ENCODE peak calls at places on chromosomes 3 and 15, in nine cellular contexts. One of them, this sample, is unnamed.

GRCh38 chr15:72382146-72382545 is 6.3 kb upstream of the HEXA start:
- DNase-seq in PC-9: no peak
- DNase-seq in uterus: no peak
- DNase-seq in adipocyte: no peak
- DNase-seq in mucosa of descending colon: no peak
- DNase-seq in mesendoderm: peak; percentile 11
- DNase-seq in endothelial cell of umbilical vein: no peak
- DNase-seq in small intestine: peak; percentile 19
- DNase-seq in astrocyte: no peak
- DNase-seq in this sample: no peak

GRCh38 chr3:178203152-178203551 is 333.1 kb upstream of the KCNMB2 start:
- DNase-seq in PC-9: no peak
- DNase-seq in uterus: no peak
- DNase-seq in adipocyte: peak; percentile 43
- DNase-seq in mucosa of descending colon: no peak
- DNase-seq in mesendoderm: no peak
- DNase-seq in endothelial cell of umbilical vein: no peak
- DNase-seq in small intestine: no peak
- DNase-seq in astrocyte: peak; percentile 29
- DNase-seq in this sample: no peak

GRCh38 chr15:80732818-80733217 is 37.7 kb downstream of the ABHD17C start:
- DNase-seq in PC-9: no peak
- DNase-seq in uterus: no peak
- DNase-seq in adipocyte: no peak
- DNase-seq in mucosa of descending colon: no peak
- DNase-seq in mesendoderm: no peak
- DNase-seq in endothelial cell of umbilical vein: no peak
- DNase-seq in small intestine: no peak
- DNase-seq in astrocyte: no peak
- DNase-seq in this sample: no peak

GRCh38 chr15:92393287-92393993 is at the start of gene ST8SIA2:
- DNase-seq in PC-9: no peak
- DNase-seq in uterus: no peak
- DNase-seq in adipocyte: peak; percentile 42
- DNase-seq in mucosa of descending colon: peak; percentile 5
- DNase-seq in mesendoderm: peak; percentile 83
- DNase-seq in endothelial cell of umbilical vein: peak; percentile 3
- DNase-seq in small intestine: peak; percentile 0
- DNase-seq in astrocyte: peak; percentile 28
- DNase-seq in this sample: no peak

GRCh38 chr15:74614744-74615312 is 808 bp upstream of the CLK3 start:
- DNase-seq in PC-9: peak; percentile 85
- DNase-seq in uterus: no peak
- DNase-seq in adipocyte: peak; percentile 94
- DNase-seq in mucosa of descending colon: peak; percentile 84
- DNase-seq in mesendoderm: peak; percentile 77
- DNase-seq in endothelial cell of umbilical vein: no peak
- DNase-seq in small intestine: peak; percentile 76
- DNase-seq in astrocyte: peak; percentile 46
- DNase-seq in this sample: peak; percentile 70

GRCh38 chr3:123431658-123432323 is 17.1 kb downstream of the ADCY5 start:
- DNase-seq in PC-9: no peak
- DNase-seq in uterus: no peak
- DNase-seq in adipocyte: no peak
- DNase-seq in mucosa of descending colon: peak; percentile 63
- DNase-seq in mesendoderm: no peak
- DNase-seq in endothelial cell of umbilical vein: no peak
- DNase-seq in small intestine: peak; percentile 38
- DNase-seq in astrocyte: peak; percentile 1
- DNase-seq in this sample: no peak

GRCh38 chr3:159844383-159844730 is 144.3 kb upstream of the IL12A start:
- DNase-seq in PC-9: no peak
- DNase-seq in uterus: no peak
- DNase-seq in adipocyte: no peak
- DNase-seq in mucosa of descending colon: no peak
- DNase-seq in mesendoderm: no peak
- DNase-seq in endothelial cell of umbilical vein: peak; percentile 71
- DNase-seq in small intestine: no peak
- DNase-seq in astrocyte: peak; percentile 76
- DNase-seq in this sample: no peak

GRCh38 chr3:88318067-88318466 is 168.3 kb downstream of the C3orf38 start:
- DNase-seq in PC-9: no peak
- DNase-seq in uterus: no peak
- DNase-seq in adipocyte: no peak
- DNase-seq in mucosa of descending colon: no peak
- DNase-seq in mesendoderm: no peak
- DNase-seq in endothelial cell of umbilical vein: no peak
- DNase-seq in small intestine: no peak
- DNase-seq in astrocyte: no peak
- DNase-seq in this sample: no peak

GRCh38 chr3:58646503-58646902 is 20.1 kb downstream of the FAM3D start:
- DNase-seq in PC-9: no peak
- DNase-seq in uterus: no peak
- DNase-seq in adipocyte: no peak
- DNase-seq in mucosa of descending colon: no peak
- DNase-seq in mesendoderm: no peak
- DNase-seq in endothelial cell of umbilical vein: peak; percentile 51
- DNase-seq in small intestine: no peak
- DNase-seq in astrocyte: no peak
- DNase-seq in this sample: no peak

GRCh38 chr15:72838311-72838731 is 54.8 kb upstream of the ADPGK start:
- DNase-seq in PC-9: no peak
- DNase-seq in uterus: no peak
- DNase-seq in adipocyte: no peak
- DNase-seq in mucosa of descending colon: no peak
- DNase-seq in mesendoderm: no peak
- DNase-seq in endothelial cell of umbilical vein: no peak
- DNase-seq in small intestine: no peak
- DNase-seq in astrocyte: peak; percentile 8
- DNase-seq in this sample: no peak

GRCh38 chr3:138944842-138945645 is 1.9 kb downstream of the FOXL2 start:
- DNase-seq in PC-9: no peak
- DNase-seq in uterus: no peak
- DNase-seq in adipocyte: no peak
- DNase-seq in mucosa of descending colon: no peak
- DNase-seq in mesendoderm: peak; percentile 78
- DNase-seq in endothelial cell of umbilical vein: no peak
- DNase-seq in small intestine: no peak
- DNase-seq in astrocyte: no peak
- DNase-seq in this sample: peak; percentile 34

GRCh38 chr3:114600571-114600970 is 306.7 kb downstream of the TIGIT start:
- DNase-seq in PC-9: no peak
- DNase-seq in uterus: no peak
- DNase-seq in adipocyte: no peak
- DNase-seq in mucosa of descending colon: no peak
- DNase-seq in mesendoderm: no peak
- DNase-seq in endothelial cell of umbilical vein: no peak
- DNase-seq in small intestine: no peak
- DNase-seq in astrocyte: no peak
- DNase-seq in this sample: no peak
- H3K4me1 ChIP-seq in PC-9: no peaks in the 10 kb centered on the region
- H3K4me1 ChIP-seq in uterus: peaks cover 3% of the 10 kb centered on the region
- H3K4me1 ChIP-seq in adipocyte: peaks cover under 1% of the 10 kb centered on the region
- H3K4me1 ChIP-seq in mucosa of descending colon: no peaks in the 10 kb centered on the region
- H3K4me1 ChIP-seq in mesendoderm: no peaks in the 10 kb centered on the region
- H3K4me1 ChIP-seq in endothelial cell of umbilical vein: no peaks in the 10 kb centered on the region
- H3K4me1 ChIP-seq in small intestine: no peaks in the 10 kb centered on the region
- H3K4me1 ChIP-seq in astrocyte: no peaks in the 10 kb centered on the region
- H3K4me1 ChIP-seq in this sample: no peaks in the 10 kb centered on the region

DNA sequence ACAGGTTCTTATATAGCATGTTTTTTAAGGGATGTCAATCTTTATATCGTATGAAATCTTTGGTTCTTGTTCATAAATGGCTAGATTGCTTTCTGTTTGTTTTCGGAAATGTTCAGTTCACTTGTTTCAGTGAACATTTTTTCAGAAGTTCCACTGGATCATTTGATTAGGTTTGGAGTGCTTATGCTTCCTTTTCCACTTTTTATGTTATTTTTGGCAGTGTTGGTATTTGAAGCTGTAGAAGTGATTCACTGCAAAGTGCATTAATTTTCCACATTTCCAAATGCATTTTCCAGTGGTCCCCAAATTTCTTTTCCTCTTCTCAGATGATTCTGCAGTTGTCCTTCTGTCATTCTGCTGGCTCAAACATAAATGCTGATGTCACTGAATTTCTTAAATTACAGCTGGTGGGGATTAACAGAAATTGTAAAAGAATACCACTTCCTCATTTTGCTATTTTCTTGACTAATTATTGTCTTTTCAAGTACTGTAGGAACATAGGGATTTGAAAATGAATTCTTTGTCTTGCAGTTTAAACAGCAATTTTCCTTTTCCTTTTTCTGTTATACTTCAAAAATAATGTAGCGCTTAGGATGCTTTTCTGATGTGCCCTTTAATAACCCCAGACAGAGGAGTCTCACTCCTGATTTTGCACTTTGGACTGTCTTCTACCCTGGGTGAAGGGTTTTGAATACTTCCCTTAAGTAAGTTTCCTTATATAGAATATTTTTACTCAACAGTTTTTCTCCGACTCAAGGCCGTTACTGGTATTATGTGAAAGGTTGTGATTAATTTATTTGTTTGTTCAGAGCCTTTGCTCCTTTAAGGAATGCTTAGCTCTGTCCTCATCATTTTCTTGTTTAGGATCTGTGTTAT is 24.9 kb downstream of the MITF start:
- DNase-seq in PC-9: no peak
- DNase-seq in uterus: no peak
- DNase-seq in adipocyte: no peak
- DNase-seq in mucosa of descending colon: no peak
- DNase-seq in mesendoderm: no peak
- DNase-seq in endothelial cell of umbilical vein: peak; percentile 80
- DNase-seq in small intestine: no peak
- DNase-seq in astrocyte: peak; percentile 41
- DNase-seq in this sample: no peak
- H3K4me1 ChIP-seq in PC-9: peaks cover 65% of the 10 kb centered on the region
- H3K4me1 ChIP-seq in uterus: peaks cover 12% of the 10 kb centered on the region
- H3K4me1 ChIP-seq in adipocyte: peaks cover 52% of the 10 kb centered on the region
- H3K4me1 ChIP-seq in mucosa of descending colon: no peaks in the 10 kb centered on the region
- H3K4me1 ChIP-seq in mesendoderm: no peaks in the 10 kb centered on the region
- H3K4me1 ChIP-seq in endothelial cell of umbilical vein: peaks cover 25% of the 10 kb centered on the region
- H3K4me1 ChIP-seq in small intestine: no peaks in the 10 kb centered on the region
- H3K4me1 ChIP-seq in astrocyte: peaks cover 26% of the 10 kb centered on the region
- H3K4me1 ChIP-seq in this sample: peaks cover 45% of the 10 kb centered on the region

GRCh38 chr15:77544162-77544561 is 88.5 kb downstream of the LINGO1 start:
- DNase-seq in PC-9: no peak
- DNase-seq in uterus: no peak
- DNase-seq in adipocyte: no peak
- DNase-seq in mucosa of descending colon: no peak
- DNase-seq in mesendoderm: no peak
- DNase-seq in endothelial cell of umbilical vein: no peak
- DNase-seq in small intestine: no peak
- DNase-seq in astrocyte: no peak
- DNase-seq in this sample: no peak

GRCh38 chr15:77543159-77543882 is 89.4 kb downstream of the LINGO1 start:
- DNase-seq in PC-9: peak; percentile 79
- DNase-seq in uterus: peak; percentile 82
- DNase-seq in adipocyte: peak; percentile 95
- DNase-seq in mucosa of descending colon: peak; percentile 92
- DNase-seq in mesendoderm: peak; percentile 91
- DNase-seq in endothelial cell of umbilical vein: peak; percentile 80
- DNase-seq in small intestine: peak; percentile 82
- DNase-seq in astrocyte: peak; percentile 52
- DNase-seq in this sample: peak; percentile 91

GRCh38 chr15:77540346-77541060 is 92.2 kb downstream of the LINGO1 start:
- DNase-seq in PC-9: no peak
- DNase-seq in uterus: no peak
- DNase-seq in adipocyte: no peak
- DNase-seq in mucosa of descending colon: no peak
- DNase-seq in mesendoderm: no peak
- DNase-seq in endothelial cell of umbilical vein: no peak
- DNase-seq in small intestine: no peak
- DNase-seq in astrocyte: no peak
- DNase-seq in this sample: no peak

GRCh38 chr15:77542491-77543001 is 90.2 kb downstream of the LINGO1 start:
- DNase-seq in PC-9: no peak
- DNase-seq in uterus: no peak
- DNase-seq in adipocyte: peak; percentile 43
- DNase-seq in mucosa of descending colon: no peak
- DNase-seq in mesendoderm: peak; percentile 53
- DNase-seq in endothelial cell of umbilical vein: no peak
- DNase-seq in small intestine: no peak
- DNase-seq in astrocyte: peak; percentile 20
- DNase-seq in this sample: no peak

DNA sequence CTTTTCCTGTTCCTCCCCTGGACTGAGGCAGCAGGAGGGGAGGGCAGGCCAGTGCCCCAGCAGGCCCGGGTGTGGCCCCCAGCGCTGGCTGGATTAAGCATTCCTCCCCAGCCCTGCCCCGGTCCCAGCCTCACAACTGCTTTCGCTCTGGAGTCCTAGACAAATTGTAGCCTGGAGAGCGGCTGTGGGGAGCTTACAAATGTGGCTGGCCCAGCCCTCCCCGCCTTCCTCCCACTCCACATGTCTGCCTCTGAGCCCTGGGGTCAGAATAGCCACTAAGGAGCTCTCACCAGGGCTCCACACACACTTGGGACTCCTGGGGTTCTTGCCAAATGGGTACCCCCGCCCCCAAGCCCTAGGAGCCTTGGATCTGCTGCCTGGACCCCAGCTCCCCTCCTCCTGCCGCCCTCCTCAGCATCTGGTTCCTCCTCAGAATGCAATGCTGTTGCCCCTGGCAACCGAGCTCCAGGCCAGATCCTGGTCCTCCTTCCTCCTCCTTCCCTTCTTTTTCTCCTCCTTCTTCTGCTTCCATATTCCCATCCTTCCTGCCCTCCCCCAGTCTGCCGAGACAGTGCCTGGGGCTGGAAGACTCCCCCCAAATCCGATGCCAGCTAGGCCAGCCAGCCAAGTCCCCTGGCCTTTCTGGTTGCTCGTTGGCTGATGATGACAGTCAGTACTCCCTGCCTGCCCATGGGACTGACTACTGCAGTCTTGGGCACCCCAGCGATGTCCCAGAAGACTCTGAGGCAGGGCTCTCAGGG is 91.1 kb downstream of the LINGO1 start:
- DNase-seq in PC-9: no peak
- DNase-seq in uterus: no peak
- DNase-seq in adipocyte: peak; percentile 59
- DNase-seq in mucosa of descending colon: no peak
- DNase-seq in mesendoderm: peak; percentile 60
- DNase-seq in endothelial cell of umbilical vein: no peak
- DNase-seq in small intestine: no peak
- DNase-seq in astrocyte: no peak
- DNase-seq in this sample: no peak
- H3K4me1 ChIP-seq in PC-9: peaks cover 22% of the 10 kb centered on the region
- H3K4me1 ChIP-seq in uterus: no peaks in the 10 kb centered on the region
- H3K4me1 ChIP-seq in adipocyte: peaks cover 31% of the 10 kb centered on the region
- H3K4me1 ChIP-seq in mucosa of descending colon: peaks cover 20% of the 10 kb centered on the region
- H3K4me1 ChIP-seq in mesendoderm: no peaks in the 10 kb centered on the region
- H3K4me1 ChIP-seq in endothelial cell of umbilical vein: peaks cover 12% of the 10 kb centered on the region
- H3K4me1 ChIP-seq in small intestine: peaks cover 2% of the 10 kb centered on the region
- H3K4me1 ChIP-seq in astrocyte: peaks cover 20% of the 10 kb centered on the region
- H3K4me1 ChIP-seq in this sample: peaks cover 39% of the 10 kb centered on the region

DNA sequence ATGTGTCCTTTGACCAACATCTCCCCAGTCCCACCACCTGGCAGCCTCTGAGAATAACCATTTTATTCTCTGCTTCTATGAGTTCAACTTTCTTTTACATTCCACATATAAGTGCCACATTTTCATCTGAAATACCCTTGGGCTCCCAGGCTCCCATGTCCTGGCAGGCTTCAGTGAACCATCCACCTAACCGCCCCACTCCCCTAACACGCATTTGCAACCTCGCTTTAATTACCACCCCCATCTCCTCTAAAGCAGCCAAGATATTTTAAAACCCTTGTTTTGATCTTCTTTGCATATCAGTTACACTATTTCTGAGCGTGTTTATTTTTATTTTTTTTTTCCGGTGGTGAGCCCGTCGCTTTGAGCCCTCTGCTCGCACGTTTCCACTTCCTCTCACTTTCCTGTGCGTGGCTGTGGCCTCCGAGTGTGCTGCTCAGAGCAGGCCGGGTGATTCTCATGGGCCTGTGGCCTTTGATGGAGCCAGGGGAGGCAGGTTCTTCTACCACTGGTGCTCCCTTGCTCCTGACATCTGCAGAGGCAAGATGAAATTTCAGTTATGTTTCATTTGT is 195.4 kb upstream of the LPP start:
- DNase-seq in PC-9: no peak
- DNase-seq in uterus: no peak
- DNase-seq in adipocyte: no peak
- DNase-seq in mucosa of descending colon: peak; percentile 23
- DNase-seq in mesendoderm: no peak
- DNase-seq in endothelial cell of umbilical vein: no peak
- DNase-seq in small intestine: peak; percentile 44
- DNase-seq in astrocyte: no peak
- DNase-seq in this sample: no peak
- H3K4me1 ChIP-seq in PC-9: peaks cover 48% of the 10 kb centered on the region
- H3K4me1 ChIP-seq in uterus: no peaks in the 10 kb centered on the region
- H3K4me1 ChIP-seq in adipocyte: peaks cover 64% of the 10 kb centered on the region
- H3K4me1 ChIP-seq in mucosa of descending colon: no peaks in the 10 kb centered on the region
- H3K4me1 ChIP-seq in mesendoderm: no peaks in the 10 kb centered on the region
- H3K4me1 ChIP-seq in endothelial cell of umbilical vein: no peaks in the 10 kb centered on the region
- H3K4me1 ChIP-seq in small intestine: peaks cover 3% of the 10 kb centered on the region
- H3K4me1 ChIP-seq in astrocyte: peaks cover 19% of the 10 kb centered on the region
- H3K4me1 ChIP-seq in this sample: peaks cover 9% of the 10 kb centered on the region

This sample was measured in body of pancreas.